ENCODE peak calls at places on chromosomes 4 and X, in eight cellular contexts. One of them, this sample, is unnamed.

GRCh38 chr4:67875011-67875410 is 8.8 kb downstream of the TMPRSS11D start:
- DNase-seq in astrocyte of the cerebellum: no peak
- DNase-seq in GM20000: no peak
- DNase-seq in HepG2: no peak
- DNase-seq in WERI-Rb-1: no peak
- DNase-seq in RWPE1: no peak
- DNase-seq in fibroblast of pulmonary artery: peak; percentile 20
- DNase-seq in tibial nerve: no peak
- DNase-seq in this sample: no peak

GRCh38 chr4:16521156-16521915 is 295.1 kb upstream of the TAPT1 start:
- DNase-seq in RWPE1: no peak
- DNase-seq in HepG2: no peak
- DNase-seq in astrocyte of the cerebellum: no peak
- DNase-seq in GM20000: no peak
- DNase-seq in fibroblast of pulmonary artery: no peak
- DNase-seq in tibial nerve: no peak
- DNase-seq in WERI-Rb-1: no peak
- DNase-seq in this sample: no peak

GRCh38 chr4:145177906-145178538 is 2.4 kb downstream of the OTUD4 start:
- DNase-seq in astrocyte of the cerebellum: no peak
- DNase-seq in GM20000: no peak
- DNase-seq in tibial nerve: no peak
- DNase-seq in HepG2: peak; percentile 71
- DNase-seq in RWPE1: no peak
- DNase-seq in WERI-Rb-1: no peak
- DNase-seq in fibroblast of pulmonary artery: peak; percentile 47
- DNase-seq in this sample: no peak

GRCh38 chrX:68594769-68595168 is 52.7 kb upstream of the STARD8 start:
- DNase-seq in GM20000: no peak
- DNase-seq in tibial nerve: no peak
- DNase-seq in HepG2: no peak
- DNase-seq in astrocyte of the cerebellum: no peak
- DNase-seq in RWPE1: no peak
- DNase-seq in fibroblast of pulmonary artery: no peak
- DNase-seq in WERI-Rb-1: no peak
- DNase-seq in this sample: no peak

GRCh38 chr4:86522349-86522748 is 71.8 kb upstream of the PTPN13 start:
- DNase-seq in GM20000: no peak
- DNase-seq in HepG2: no peak
- DNase-seq in WERI-Rb-1: no peak
- DNase-seq in astrocyte of the cerebellum: no peak
- DNase-seq in fibroblast of pulmonary artery: peak; percentile 22
- DNase-seq in tibial nerve: no peak
- DNase-seq in RWPE1: no peak
- DNase-seq in this sample: no peak

GRCh38 chr4:47017081-47017480 is 14.3 kb upstream of the GABRB1 start:
- DNase-seq in GM20000: no peak
- DNase-seq in RWPE1: no peak
- DNase-seq in astrocyte of the cerebellum: no peak
- DNase-seq in WERI-Rb-1: no peak
- DNase-seq in HepG2: no peak
- DNase-seq in tibial nerve: no peak
- DNase-seq in fibroblast of pulmonary artery: no peak
- DNase-seq in this sample: no peak

GRCh38 chr4:90120037-90120436 is 7.2 kb upstream of the CCSER1 start:
- DNase-seq in GM20000: no peak
- DNase-seq in HepG2: no peak
- DNase-seq in tibial nerve: no peak
- DNase-seq in WERI-Rb-1: no peak
- DNase-seq in RWPE1: no peak
- DNase-seq in fibroblast of pulmonary artery: no peak
- DNase-seq in astrocyte of the cerebellum: no peak
- DNase-seq in this sample: no peak

GRCh38 chr4:57080781-57081650 is 29.2 kb downstream of the IGFBP7 start:
- DNase-seq in HepG2: peak; percentile 70
- DNase-seq in RWPE1: peak; percentile 93
- DNase-seq in WERI-Rb-1: no peak
- DNase-seq in fibroblast of pulmonary artery: peak; percentile 96
- DNase-seq in GM20000: no peak
- DNase-seq in tibial nerve: no peak
- DNase-seq in astrocyte of the cerebellum: peak; percentile 86
- DNase-seq in this sample: no peak

GRCh38 chrX:9708923-9709553 is 56.6 kb downstream of the GPR143 start:
- DNase-seq in WERI-Rb-1: peak; percentile 65
- DNase-seq in tibial nerve: peak; percentile 47
- DNase-seq in GM20000: peak; percentile 65
- DNase-seq in RWPE1: peak; percentile 37
- DNase-seq in HepG2: peak; percentile 21
- DNase-seq in fibroblast of pulmonary artery: peak; percentile 73
- DNase-seq in astrocyte of the cerebellum: peak; percentile 26
- DNase-seq in this sample: peak; percentile 77

GRCh38 chrX:48908600-48908999 is 2.8 kb downstream of the SLC35A2 start:
- DNase-seq in astrocyte of the cerebellum: no peak
- DNase-seq in WERI-Rb-1: no peak
- DNase-seq in RWPE1: no peak
- DNase-seq in GM20000: no peak
- DNase-seq in HepG2: no peak
- DNase-seq in tibial nerve: no peak
- DNase-seq in fibroblast of pulmonary artery: no peak
- DNase-seq in this sample: no peak

GRCh38 chrX:50081282-50081955 is 119.4 kb downstream of the AKAP4 start:
- DNase-seq in tibial nerve: no peak
- DNase-seq in fibroblast of pulmonary artery: peak; percentile 49
- DNase-seq in HepG2: peak; percentile 10
- DNase-seq in astrocyte of the cerebellum: no peak
- DNase-seq in GM20000: no peak
- DNase-seq in WERI-Rb-1: peak; percentile 22
- DNase-seq in RWPE1: no peak
- DNase-seq in this sample: no peak

GRCh38 chrX:68114573-68115199 is 318.6 kb downstream of the OPHN1 start:
- DNase-seq in HepG2: no peak
- DNase-seq in WERI-Rb-1: no peak
- DNase-seq in RWPE1: peak; percentile 6
- DNase-seq in tibial nerve: no peak
- DNase-seq in astrocyte of the cerebellum: no peak
- DNase-seq in fibroblast of pulmonary artery: peak; percentile 8
- DNase-seq in GM20000: no peak
- DNase-seq in this sample: no peak

GRCh38 chr4:152965614-152966013 is 29.5 kb downstream of the FHDC1 start:
- DNase-seq in WERI-Rb-1: no peak
- DNase-seq in tibial nerve: no peak
- DNase-seq in GM20000: no peak
- DNase-seq in fibroblast of pulmonary artery: no peak
- DNase-seq in astrocyte of the cerebellum: no peak
- DNase-seq in RWPE1: no peak
- DNase-seq in HepG2: no peak
- DNase-seq in this sample: no peak

GRCh38 chr4:77153016-77153415 is 4.0 kb upstream of the CCNG2 start:
- DNase-seq in WERI-Rb-1: no peak
- DNase-seq in RWPE1: no peak
- DNase-seq in GM20000: no peak
- DNase-seq in HepG2: no peak
- DNase-seq in fibroblast of pulmonary artery: no peak
- DNase-seq in tibial nerve: no peak
- DNase-seq in astrocyte of the cerebellum: no peak
- DNase-seq in this sample: no peak

GRCh38 chr4:3223986-3224748 is 24.8 kb upstream of the MSANTD1 start:
- DNase-seq in GM20000: no peak
- DNase-seq in fibroblast of pulmonary artery: no peak
- DNase-seq in RWPE1: no peak
- DNase-seq in astrocyte of the cerebellum: no peak
- DNase-seq in WERI-Rb-1: no peak
- DNase-seq in HepG2: no peak
- DNase-seq in tibial nerve: no peak
- DNase-seq in this sample: no peak

GRCh38 chrX:12984629-12985303 is 9.9 kb downstream of the TMSB4X start:
- DNase-seq in tibial nerve: no peak
- DNase-seq in fibroblast of pulmonary artery: peak; percentile 61
- DNase-seq in RWPE1: peak; percentile 71
- DNase-seq in HepG2: no peak
- DNase-seq in WERI-Rb-1: no peak
- DNase-seq in astrocyte of the cerebellum: peak; percentile 73
- DNase-seq in GM20000: no peak
- DNase-seq in this sample: no peak

GRCh38 chrX:41409006-41409405 is 38.1 kb upstream of the NYX start:
- DNase-seq in WERI-Rb-1: no peak
- DNase-seq in RWPE1: no peak
- DNase-seq in fibroblast of pulmonary artery: no peak
- DNase-seq in tibial nerve: no peak
- DNase-seq in HepG2: no peak
- DNase-seq in astrocyte of the cerebellum: no peak
- DNase-seq in GM20000: no peak
- DNase-seq in this sample: no peak

GRCh38 chrX:109774706-109775105 is 41.6 kb upstream of the ACSL4 start:
- DNase-seq in tibial nerve: no peak
- DNase-seq in HepG2: peak; percentile 79
- DNase-seq in RWPE1: peak; percentile 69
- DNase-seq in astrocyte of the cerebellum: no peak
- DNase-seq in GM20000: peak; percentile 56
- DNase-seq in fibroblast of pulmonary artery: peak; percentile 84
- DNase-seq in WERI-Rb-1: no peak
- DNase-seq in this sample: no peak

GRCh38 chr4:185772391-185773093 is 39.5 kb downstream of the SORBS2 start:
- DNase-seq in HepG2: no peak
- DNase-seq in astrocyte of the cerebellum: no peak
- DNase-seq in GM20000: no peak
- DNase-seq in tibial nerve: no peak
- DNase-seq in WERI-Rb-1: no peak
- DNase-seq in RWPE1: no peak
- DNase-seq in fibroblast of pulmonary artery: no peak
- DNase-seq in this sample: no peak

GRCh38 chr4:112069110-112069509 is 76.1 kb upstream of the FAM241A start:
- DNase-seq in tibial nerve: no peak
- DNase-seq in astrocyte of the cerebellum: no peak
- DNase-seq in WERI-Rb-1: no peak
- DNase-seq in RWPE1: no peak
- DNase-seq in GM20000: no peak
- DNase-seq in HepG2: no peak
- DNase-seq in fibroblast of pulmonary artery: peak; percentile 39
- DNase-seq in this sample: no peak

GRCh38 chr4:112076919-112077608 is 68.2 kb upstream of the FAM241A start:
- DNase-seq in GM20000: no peak
- DNase-seq in RWPE1: no peak
- DNase-seq in fibroblast of pulmonary artery: no peak
- DNase-seq in astrocyte of the cerebellum: no peak
- DNase-seq in HepG2: no peak
- DNase-seq in tibial nerve: no peak
- DNase-seq in WERI-Rb-1: no peak
- DNase-seq in this sample: no peak

GRCh38 chr4:112077743-112078142 is 67.5 kb upstream of the FAM241A start:
- DNase-seq in fibroblast of pulmonary artery: no peak
- DNase-seq in tibial nerve: no peak
- DNase-seq in astrocyte of the cerebellum: no peak
- DNase-seq in RWPE1: no peak
- DNase-seq in WERI-Rb-1: no peak
- DNase-seq in HepG2: no peak
- DNase-seq in GM20000: no peak
- DNase-seq in this sample: no peak

GRCh38 chr4:112075129-112075753 is 70.0 kb upstream of the FAM241A start:
- DNase-seq in astrocyte of the cerebellum: peak; percentile 27
- DNase-seq in HepG2: peak; percentile 57
- DNase-seq in GM20000: peak; percentile 57
- DNase-seq in RWPE1: peak; percentile 52
- DNase-seq in WERI-Rb-1: peak; percentile 52
- DNase-seq in fibroblast of pulmonary artery: peak; percentile 78
- DNase-seq in tibial nerve: no peak
- DNase-seq in this sample: no peak

GRCh38 chr4:112073201-112073600 is 72.1 kb upstream of the FAM241A start:
- DNase-seq in tibial nerve: no peak
- DNase-seq in GM20000: no peak
- DNase-seq in HepG2: no peak
- DNase-seq in RWPE1: no peak
- DNase-seq in astrocyte of the cerebellum: no peak
- DNase-seq in fibroblast of pulmonary artery: no peak
- DNase-seq in WERI-Rb-1: no peak
- DNase-seq in this sample: no peak
- TF ChIP-seq CTCF in tibial nerve: no peak
- TF ChIP-seq CTCF in GM20000: no peak
- TF ChIP-seq CTCF in HepG2: no peak
- TF ChIP-seq CTCF in RWPE1: no peak
- TF ChIP-seq CTCF in astrocyte of the cerebellum: no peak
- TF ChIP-seq CTCF in fibroblast of pulmonary artery: no peak
- TF ChIP-seq CTCF in WERI-Rb-1: no peak
- TF ChIP-seq CTCF in this sample: no peak

DNA sequence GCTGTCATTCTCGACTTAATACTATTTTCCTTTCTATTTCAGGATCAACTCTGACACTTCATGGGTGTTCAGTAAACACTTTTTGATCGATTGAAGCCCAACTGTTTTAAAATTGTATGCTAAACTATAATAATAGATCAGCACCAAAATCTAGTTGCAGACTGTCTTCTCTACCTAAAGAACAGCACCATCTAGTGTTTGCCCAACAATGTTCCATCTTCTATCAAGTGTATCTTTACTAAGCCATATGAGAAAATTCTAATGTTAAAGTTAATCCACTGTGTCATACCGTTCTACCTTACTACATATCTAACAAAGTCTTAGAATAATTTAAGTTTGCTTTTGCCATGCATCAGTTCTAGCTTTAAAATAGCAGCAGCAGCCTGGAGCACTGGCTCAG is 113.0 kb upstream of the PRDX4 start:
- DNase-seq in RWPE1: peak; percentile 1
- DNase-seq in astrocyte of the cerebellum: peak; percentile 20
- DNase-seq in fibroblast of pulmonary artery: peak; percentile 64
- DNase-seq in GM20000: peak; percentile 4
- DNase-seq in WERI-Rb-1: no peak
- DNase-seq in tibial nerve: no peak
- DNase-seq in HepG2: peak; percentile 6
- DNase-seq in this sample: no peak
- TF ChIP-seq CTCF in RWPE1: peak; percentile 32
- TF ChIP-seq CTCF in astrocyte of the cerebellum: peak; percentile 38
- TF ChIP-seq CTCF in fibroblast of pulmonary artery: peak; percentile 47
- TF ChIP-seq CTCF in GM20000: no peak
- TF ChIP-seq CTCF in WERI-Rb-1: peak; percentile 40
- TF ChIP-seq CTCF in tibial nerve: no peak
- TF ChIP-seq CTCF in HepG2: peak; percentile 59
- TF ChIP-seq CTCF in this sample: peak; percentile 88

DNA sequence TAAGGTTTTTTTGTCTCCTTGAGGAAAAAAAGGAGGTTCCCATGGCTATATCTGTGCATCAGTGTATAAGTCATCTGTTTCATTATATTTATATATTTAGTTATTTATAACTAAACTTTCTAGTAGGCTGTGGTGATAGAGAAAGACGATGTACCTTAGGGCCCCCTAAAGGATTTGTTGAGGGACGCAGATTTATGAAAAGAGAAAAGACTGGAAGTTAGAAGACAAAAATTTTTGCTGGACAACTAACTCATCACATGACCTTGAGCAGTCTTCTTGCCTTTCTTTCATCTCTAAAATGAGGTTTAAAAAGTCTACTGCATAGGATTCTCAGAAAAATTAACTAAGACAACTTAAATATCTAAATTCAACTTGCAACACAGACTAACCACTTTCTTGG is 6.1 kb downstream of the GASK1B start:
- DNase-seq in fibroblast of pulmonary artery: no peak
- DNase-seq in RWPE1: no peak
- DNase-seq in astrocyte of the cerebellum: no peak
- DNase-seq in WERI-Rb-1: no peak
- DNase-seq in tibial nerve: no peak
- DNase-seq in GM20000: no peak
- DNase-seq in HepG2: no peak
- DNase-seq in this sample: no peak
- TF ChIP-seq CTCF in fibroblast of pulmonary artery: no peak
- TF ChIP-seq CTCF in RWPE1: no peak
- TF ChIP-seq CTCF in astrocyte of the cerebellum: no peak
- TF ChIP-seq CTCF in WERI-Rb-1: no peak
- TF ChIP-seq CTCF in tibial nerve: no peak
- TF ChIP-seq CTCF in GM20000: no peak
- TF ChIP-seq CTCF in HepG2: no peak
- TF ChIP-seq CTCF in this sample: no peak

GRCh38 chrX:40299028-40299479 is 201.3 kb upstream of the BCOR start:
- DNase-seq in WERI-Rb-1: peak; percentile 37
- DNase-seq in RWPE1: no peak
- DNase-seq in tibial nerve: no peak
- DNase-seq in fibroblast of pulmonary artery: peak; percentile 9
- DNase-seq in HepG2: no peak
- DNase-seq in GM20000: no peak
- DNase-seq in astrocyte of the cerebellum: no peak
- DNase-seq in this sample: peak; percentile 73
- TF ChIP-seq CTCF in WERI-Rb-1: peak; percentile 45
- TF ChIP-seq CTCF in RWPE1: no peak
- TF ChIP-seq CTCF in tibial nerve: no peak
- TF ChIP-seq CTCF in fibroblast of pulmonary artery: peak; percentile 20
- TF ChIP-seq CTCF in HepG2: peak; percentile 40
- TF ChIP-seq CTCF in GM20000: no peak
- TF ChIP-seq CTCF in astrocyte of the cerebellum: no peak
- TF ChIP-seq CTCF in this sample: peak; percentile 57

This sample was measured in type B pancreatic cell.